ENCODE peak calls at places on chromosomes 13 and 19, in four cellular contexts. One of them, this sample, is unnamed.

GRCh38 chr19:53511933-53512374 is 26.0 kb upstream of the ZNF331 start:
- DNase-seq in K562: peak; percentile 62
- DNase-seq in fibroblast of lung: peak; percentile 56
- DNase-seq in PC-3: peak; percentile 63
- DNase-seq in this sample: peak; percentile 92

GRCh38 chr19:6801397-6802086 is 29.0 kb downstream of the VAV1 start:
- DNase-seq in K562: peak; percentile 40
- DNase-seq in fibroblast of lung: peak; percentile 12
- DNase-seq in PC-3: peak; percentile 72
- DNase-seq in this sample: peak; percentile 97

GRCh38 chr19:18322318-18322758 is 538 bp downstream of the LSM4 start:
- DNase-seq in K562: peak; percentile 82
- DNase-seq in fibroblast of lung: peak; percentile 69
- DNase-seq in PC-3: peak; percentile 43
- DNase-seq in this sample: peak; percentile 84

GRCh38 chr19:1317274-1317673 is 31.6 kb downstream of the EFNA2 start:
- DNase-seq in K562: no peak
- DNase-seq in fibroblast of lung: no peak
- DNase-seq in PC-3: no peak
- DNase-seq in this sample: no peak

GRCh38 chr19:35260694-35261304 is 8.0 kb upstream of the USF2 start:
- DNase-seq in K562: no peak
- DNase-seq in fibroblast of lung: no peak
- DNase-seq in PC-3: no peak
- DNase-seq in this sample: no peak

GRCh38 chr13:40109324-40109958 is 454.0 kb downstream of the COG6 start:
- DNase-seq in K562: no peak
- DNase-seq in fibroblast of lung: peak; percentile 98
- DNase-seq in PC-3: peak; percentile 82
- DNase-seq in this sample: no peak

GRCh38 chr13:78147905-78148304 is 229.3 kb upstream of the EDNRB start:
- DNase-seq in K562: no peak
- DNase-seq in fibroblast of lung: peak; percentile 92
- DNase-seq in PC-3: peak; percentile 61
- DNase-seq in this sample: no peak

GRCh38 chr13:78881746-78882145 is 222.8 kb upstream of the OBI1 start:
- DNase-seq in K562: no peak
- DNase-seq in fibroblast of lung: no peak
- DNase-seq in PC-3: no peak
- DNase-seq in this sample: no peak

GRCh38 chr19:31286491-31286890 is 62.7 kb downstream of the TSHZ3 start:
- DNase-seq in K562: no peak
- DNase-seq in fibroblast of lung: no peak
- DNase-seq in PC-3: no peak
- DNase-seq in this sample: no peak

GRCh38 chr19:29872224-29872731 is 60.5 kb downstream of the CCNE1 start:
- DNase-seq in K562: peak; percentile 60
- DNase-seq in fibroblast of lung: peak; percentile 31
- DNase-seq in PC-3: no peak
- DNase-seq in this sample: peak; percentile 32

GRCh38 chr13:32256243-32256642 is 58.9 kb downstream of the ZAR1L start:
- DNase-seq in K562: no peak
- DNase-seq in fibroblast of lung: no peak
- DNase-seq in PC-3: no peak
- DNase-seq in this sample: no peak

GRCh38 chr13:102693781-102694180 is 1.1 kb downstream of the METTL21C start:
- DNase-seq in K562: no peak
- DNase-seq in fibroblast of lung: peak; percentile 37
- DNase-seq in PC-3: peak; percentile 21
- DNase-seq in this sample: no peak

GRCh38 chr19:13995878-13996765 is 10.0 kb downstream of the RFX1 start:
- DNase-seq in K562: no peak
- DNase-seq in fibroblast of lung: no peak
- DNase-seq in PC-3: no peak
- DNase-seq in this sample: no peak

GRCh38 chr13:34647379-34647778 is 294.7 kb upstream of the NBEA start:
- DNase-seq in K562: no peak
- DNase-seq in fibroblast of lung: no peak
- DNase-seq in PC-3: peak; percentile 73
- DNase-seq in this sample: no peak

GRCh38 chr13:50241479-50241878 is 226.2 kb downstream of the KCNRG start:
- DNase-seq in K562: no peak
- DNase-seq in fibroblast of lung: no peak
- DNase-seq in PC-3: peak; percentile 34
- DNase-seq in this sample: no peak

GRCh38 chr19:38650180-38650775 is 2.8 kb downstream of the ACTN4 start:
- DNase-seq in K562: no peak
- DNase-seq in fibroblast of lung: no peak
- DNase-seq in PC-3: no peak
- DNase-seq in this sample: no peak
- H3K79me2 ChIP-seq in K562: peaks cover 79% of the 10 kb centered on the region
- H3K79me2 ChIP-seq in fibroblast of lung: peaks cover 78% of the 10 kb centered on the region
- H3K79me2 ChIP-seq in PC-3: peaks cover 78% of the 10 kb centered on the region
- H3K79me2 ChIP-seq in this sample: peaks cover 78% of the 10 kb centered on the region

GRCh38 chr19:2335848-2336247 is 7.4 kb downstream of the SPPL2B start:
- DNase-seq in K562: no peak
- DNase-seq in fibroblast of lung: no peak
- DNase-seq in PC-3: no peak
- DNase-seq in this sample: no peak
- H3K4me1 ChIP-seq in K562: peaks cover 8% of the 10 kb centered on the region
- H3K4me1 ChIP-seq in fibroblast of lung: no peaks in the 10 kb centered on the region
- H3K4me1 ChIP-seq in PC-3: no peaks in the 10 kb centered on the region
- H3K4me1 ChIP-seq in this sample: peaks cover 20% of the 10 kb centered on the region

DNA sequence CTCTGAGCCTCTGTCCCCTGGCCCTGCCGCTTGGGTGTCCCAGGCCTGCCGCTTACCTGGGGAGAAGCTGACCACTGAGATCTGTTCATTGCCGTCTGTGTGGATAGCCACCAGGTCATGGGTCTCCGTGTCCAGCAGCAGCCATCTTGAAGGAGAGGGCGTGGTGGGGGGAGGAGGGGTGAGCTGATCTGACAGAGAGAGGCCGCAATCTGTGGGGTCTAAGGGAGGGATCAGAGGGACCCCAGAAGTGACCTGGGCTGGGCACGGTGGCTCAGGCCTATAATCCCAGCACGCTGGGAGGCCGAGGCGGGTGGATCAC is 14.7 kb upstream of the GPR4 start:
- DNase-seq in K562: no peak
- DNase-seq in fibroblast of lung: no peak
- DNase-seq in PC-3: no peak
- DNase-seq in this sample: no peak
- H3K79me2 ChIP-seq in K562: peaks cover 7% of the 10 kb centered on the region
- H3K79me2 ChIP-seq in fibroblast of lung: no peaks in the 10 kb centered on the region
- H3K79me2 ChIP-seq in PC-3: no peaks in the 10 kb centered on the region
- H3K79me2 ChIP-seq in this sample: no peaks in the 10 kb centered on the region

GRCh38 chr13:97161832-97162231 is 60.3 kb upstream of the MBNL2 start:
- DNase-seq in K562: no peak
- DNase-seq in fibroblast of lung: no peak
- DNase-seq in PC-3: no peak
- DNase-seq in this sample: no peak
- H3K4me1 ChIP-seq in K562: no peaks in the 10 kb centered on the region
- H3K4me1 ChIP-seq in fibroblast of lung: no peaks in the 10 kb centered on the region
- H3K4me1 ChIP-seq in PC-3: no peaks in the 10 kb centered on the region
- H3K4me1 ChIP-seq in this sample: no peaks in the 10 kb centered on the region

GRCh38 chr13:27132538-27132937 is 39.1 kb downstream of the USP12 start:
- DNase-seq in K562: no peak
- DNase-seq in fibroblast of lung: no peak
- DNase-seq in PC-3: no peak
- DNase-seq in this sample: no peak

GRCh38 chr13:27133889-27134288 is 37.7 kb downstream of the USP12 start:
- DNase-seq in K562: no peak
- DNase-seq in fibroblast of lung: no peak
- DNase-seq in PC-3: no peak
- DNase-seq in this sample: no peak

GRCh38 chr13:27137759-27138158 is 33.9 kb downstream of the USP12 start:
- DNase-seq in K562: no peak
- DNase-seq in fibroblast of lung: no peak
- DNase-seq in PC-3: no peak
- DNase-seq in this sample: no peak

GRCh38 chr13:27131906-27132305 is 39.7 kb downstream of the USP12 start:
- DNase-seq in K562: no peak
- DNase-seq in fibroblast of lung: no peak
- DNase-seq in PC-3: no peak
- DNase-seq in this sample: no peak

DNA sequence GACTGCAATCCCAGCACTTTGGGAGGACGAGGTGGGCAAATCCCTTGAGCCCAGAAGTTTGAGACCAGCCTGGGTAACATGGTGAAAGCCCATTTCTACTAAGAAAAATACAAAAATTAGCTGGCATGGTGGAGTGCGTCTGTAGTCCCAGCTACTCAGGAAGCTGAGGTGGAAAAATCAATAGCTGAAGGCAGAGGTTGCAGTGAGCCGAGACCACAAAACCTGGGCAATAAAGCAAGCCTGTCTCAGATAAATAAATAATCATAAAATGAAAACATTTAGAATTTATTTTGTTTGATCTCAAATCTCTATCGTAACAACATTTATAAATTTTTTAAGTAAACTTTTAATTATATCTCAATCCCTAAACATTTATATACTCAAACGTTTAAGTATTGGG is 36.6 kb downstream of the USP12 start:
- DNase-seq in K562: no peak
- DNase-seq in fibroblast of lung: no peak
- DNase-seq in PC-3: peak; percentile 46
- DNase-seq in this sample: no peak
- H3K79me2 ChIP-seq in K562: peaks cover 94% of the 10 kb centered on the region
- H3K79me2 ChIP-seq in fibroblast of lung: peaks cover 79% of the 10 kb centered on the region
- H3K79me2 ChIP-seq in PC-3: peaks cover 94% of the 10 kb centered on the region
- H3K79me2 ChIP-seq in this sample: no peaks in the 10 kb centered on the region

GRCh38 chr13:30418075-30418715 is 4.1 kb upstream of the UBE2L5 start:
- DNase-seq in K562: no peak
- DNase-seq in fibroblast of lung: no peak
- DNase-seq in PC-3: no peak
- DNase-seq in this sample: no peak
- H3K4me1 ChIP-seq in K562: peaks cover 4% of the 10 kb centered on the region
- H3K4me1 ChIP-seq in fibroblast of lung: peaks cover 5% of the 10 kb centered on the region
- H3K4me1 ChIP-seq in PC-3: peaks cover 16% of the 10 kb centered on the region
- H3K4me1 ChIP-seq in this sample: peaks cover 81% of the 10 kb centered on the region

This sample was measured in Karpas-422.